ENCODE peak calls at places on chromosomes 3 and 15, in four cellular contexts. F is A549, J is GM12878, S is K562. Z is an unnamed sample.

GRCh38 chr3:119643528-119643927 is 16.9 kb downstream of the POPDC2 start:
- DNase-seq in J (no peak), F (peak; percentile 40), S (no peak), Z (no peak)

GRCh38 chr3:71857926-71858325 is 73.0 kb upstream of the PROK2 start:
- DNase-seq in F (no peak), S (no peak), J (no peak), Z (no peak)

GRCh38 chr15:39623550-39623931 is 42.7 kb downstream of the THBS1 start:
- DNase-seq in J (peak; percentile 83), F (no peak), S (no peak), Z (no peak)

GRCh38 chr3:133733226-133733625 is 13.0 kb upstream of the TF start:
- DNase-seq in S (no peak), J (no peak), F (no peak), Z (peak; percentile 86)

GRCh38 chr15:68821898-68822380 is 1.2 kb upstream of the ANP32A start:
- DNase-seq in S (no peak), F (peak; percentile 31), J (no peak), Z (peak; percentile 69)

GRCh38 chr3:14473411-14473891 is 66.7 kb downstream of the GRIP2 start:
- DNase-seq in S (no peak), J (no peak), F (no peak), Z (no peak)

GRCh38 chr3:176906046-176906905 is 291.0 kb downstream of the TBL1XR1 start:
- DNase-seq in S (no peak), J (no peak), F (peak; percentile 10), Z (peak; percentile 23)

GRCh38 chr15:31488437-31489204 is 162.0 kb downstream of the KLF13 start:
- DNase-seq in J (peak; percentile 78), S (peak; percentile 81), F (peak; percentile 91), Z (peak; percentile 64)

GRCh38 chr3:12198301-12198700 is 39.6 kb upstream of the TIMP4 start:
- DNase-seq in J (no peak), S (no peak), F (peak; percentile 30), Z (no peak)

DNA sequence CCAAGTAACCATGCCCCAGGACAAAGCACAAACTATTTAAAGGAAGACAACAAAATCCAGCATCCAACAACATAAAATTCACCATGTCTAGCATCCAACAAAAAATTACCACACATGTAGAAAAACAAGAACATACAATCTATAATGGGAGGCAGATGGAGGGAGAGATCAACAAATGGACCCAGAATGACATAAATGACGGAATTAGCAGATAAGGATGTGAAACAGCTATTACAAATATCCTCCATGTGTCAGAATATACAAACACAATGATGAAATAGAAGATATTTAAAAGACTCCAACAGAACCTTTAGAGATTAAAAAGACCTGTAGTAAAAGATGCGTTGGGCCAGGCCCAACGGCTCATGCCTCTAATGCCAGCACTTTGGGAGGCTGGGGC is 10.8 kb downstream of the LYSMD4 start:
- DNase-seq in S (no peak), F (no peak), J (no peak), Z (no peak)
- TF ChIP-seq BHLHE40 in S (no peak), F (no peak), J (no peak), Z (no peak)

GRCh38 chr3:22923686-22924085 is 279.4 kb upstream of the UBE2E2 start:
- DNase-seq in S (no peak), F (no peak), J (no peak), Z (no peak)

GRCh38 chr3:22916933-22917332 is 286.2 kb upstream of the UBE2E2 start:
- DNase-seq in F (no peak), J (no peak), S (no peak), Z (no peak)

GRCh38 chr3:22922317-22922716 is 280.8 kb upstream of the UBE2E2 start:
- DNase-seq in F (peak; percentile 18), S (no peak), J (no peak), Z (no peak)
- TF ChIP-seq JUNB in F (no peak), S (no peak), J (no peak), Z (no peak)

GRCh38 chr3:150077107-150077506 is 106.4 kb upstream of the PFN2 start:
- DNase-seq in J (no peak), S (no peak), F (no peak), Z (no peak)
- TF ChIP-seq BHLHE40 in J (no peak), S (no peak), F (no peak), Z (no peak)

GRCh38 chr15:81894069-81894468 is 151.7 kb downstream of the MEX3B start:
- DNase-seq in J (no peak), F (no peak), S (no peak), Z (no peak)
- TF ChIP-seq JUNB in J (no peak), F (no peak), S (no peak), Z (no peak)

GRCh38 chr3:154022603-154023002 is 98.6 kb upstream of the ARHGEF26 start:
- DNase-seq in F (peak; percentile 10), S (no peak), J (no peak), Z (peak; percentile 82)
- TF ChIP-seq BHLHE40 in F (no peak), S (no peak), J (no peak), Z (no peak)

GRCh38 chr15:50355612-50355905 is 561 bp upstream of the GABPB1 start:
- DNase-seq in S (no peak), F (no peak), J (no peak), Z (no peak)

GRCh38 chr15:50353999-50354837 is 780 bp downstream of the GABPB1 start:
- DNase-seq in J (peak; percentile 50), F (peak; percentile 84), S (peak; percentile 70), Z (peak; percentile 85)

GRCh38 chr15:50354838-50355611 is at the start of gene GABPB1:
- DNase-seq in S (peak; percentile 94), J (peak; percentile 60), F (peak; percentile 98), Z (peak; percentile 87)

GRCh38 chr15:50355980-50356379 is 982 bp upstream of the GABPB1 start:
- DNase-seq in J (no peak), F (no peak), S (no peak), Z (no peak)

GRCh38 chr15:50353251-50353998 is 1.6 kb downstream of the GABPB1 start:
- DNase-seq in S (no peak), F (peak; percentile 17), J (no peak), Z (no peak)
- TF ChIP-seq JUNB in S (no peak), F (no peak), J (peak; percentile 15), Z (no peak)

DNA sequence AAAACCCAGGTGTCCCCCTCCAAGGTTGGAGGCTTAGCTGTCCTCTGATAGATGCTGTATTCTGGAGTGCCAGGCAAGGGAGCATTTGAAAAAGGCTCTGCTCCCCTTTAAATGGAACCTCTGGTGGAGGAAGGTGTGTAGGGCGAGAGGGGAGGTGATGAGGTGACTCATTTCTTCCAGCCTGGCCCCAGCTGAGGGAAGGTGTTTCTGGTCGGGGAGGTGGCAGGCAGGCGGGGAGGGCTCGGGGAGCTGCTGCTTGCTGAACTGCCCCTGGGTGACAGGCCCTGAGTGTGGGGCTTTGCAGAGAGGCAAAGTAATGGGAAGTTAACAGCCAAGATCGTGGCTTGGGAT is 18.8 kb downstream of the PSTPIP1 start:
- DNase-seq in S (no peak), J (no peak), F (no peak), Z (no peak)
- TF ChIP-seq BHLHE40 in S (no peak), J (no peak), F (no peak), Z (no peak)

GRCh38 chr15:99732268-99732641 is 982 bp downstream of the LYSMD4 start:
- DNase-seq in F (no peak), J (no peak), S (no peak), Z (no peak)

GRCh38 chr15:99733268-99734039 is at the start of gene LYSMD4:
- DNase-seq in J (peak; percentile 58), F (peak; percentile 94), S (peak; percentile 89), Z (peak; percentile 89)

GRCh38 chr15:99729920-99730319 is 3.3 kb downstream of the LYSMD4 start:
- DNase-seq in J (no peak), F (peak; percentile 34), S (no peak), Z (no peak)

GRCh38 chr15:99732711-99733267 is 448 bp downstream of the LYSMD4 start:
- DNase-seq in S (peak; percentile 60), J (no peak), F (no peak), Z (no peak)

DNA sequence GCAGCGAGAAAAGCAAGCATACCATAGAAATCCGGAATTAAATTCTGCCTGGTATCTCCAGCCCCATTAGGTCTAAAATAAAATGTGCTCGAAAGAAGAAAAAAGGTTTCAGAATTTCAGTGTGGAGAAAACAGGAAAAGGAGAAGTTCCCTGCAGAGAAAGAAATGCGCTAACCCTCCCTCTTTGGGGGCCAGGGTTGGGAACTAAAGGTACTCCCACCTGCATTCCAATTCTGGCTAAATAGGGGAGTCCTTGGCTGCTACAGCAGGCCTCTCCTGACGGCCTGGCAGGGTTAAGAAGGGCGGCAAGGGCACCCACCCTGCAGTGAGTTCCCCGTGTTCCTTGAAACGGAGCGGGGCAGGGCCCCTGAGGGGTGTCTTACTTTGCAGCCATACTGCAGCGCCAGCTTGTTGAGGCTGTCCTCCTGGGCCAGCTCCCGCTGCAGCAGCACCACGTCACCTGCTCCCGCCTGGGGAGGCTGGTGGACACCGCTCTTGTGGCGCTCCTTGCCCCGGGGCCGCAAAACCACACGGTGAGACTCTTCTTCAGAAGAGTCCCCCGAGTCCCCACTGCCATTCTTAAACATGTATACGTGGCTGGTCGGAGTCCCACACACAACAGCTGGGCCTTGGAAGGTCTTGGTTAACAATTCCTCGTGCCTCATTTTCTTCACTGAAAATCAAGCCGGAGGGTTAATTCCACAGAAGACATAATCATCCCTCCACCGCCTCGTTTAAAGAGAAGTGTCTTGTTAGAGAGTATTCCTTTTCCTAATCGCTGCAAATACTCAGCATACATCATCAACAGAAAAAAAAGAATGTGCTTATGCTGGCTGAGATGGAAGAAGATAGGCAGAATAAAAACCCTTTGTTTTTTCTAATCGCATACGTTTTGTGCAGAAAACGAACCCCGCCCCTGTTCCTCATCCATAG is 1.6 kb downstream of the LYSMD4 start:
- DNase-seq in S (no peak), F (no peak), J (no peak), Z (no peak)
- TF ChIP-seq JUNB in S (no peak), F (no peak), J (no peak), Z (no peak)

DNA sequence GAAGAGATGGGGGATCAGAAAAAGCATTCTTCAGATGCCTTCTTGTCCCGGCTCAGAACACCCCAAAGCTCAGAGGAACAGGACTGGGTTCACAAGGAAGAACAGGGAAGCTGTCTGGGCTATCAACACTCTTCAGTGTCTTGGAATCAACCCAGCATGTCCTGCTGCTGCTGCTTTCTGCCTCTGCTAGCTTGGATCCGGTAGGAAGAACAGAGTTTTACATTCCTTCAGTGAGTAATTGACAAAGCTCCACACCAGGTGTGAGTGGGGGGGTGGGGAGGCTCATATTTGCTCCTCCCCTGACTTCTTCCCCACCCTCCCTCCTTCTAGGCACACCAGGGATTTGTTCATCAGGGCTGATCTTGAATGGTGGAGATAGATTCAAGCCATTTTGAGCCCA is 13.1 kb upstream of the ETV5 start:
- DNase-seq in J (no peak), F (no peak), S (no peak), Z (no peak)
- TF ChIP-seq BHLHE40 in J (no peak), F (no peak), S (no peak), Z (no peak)

GRCh38 chr3:13308406-13308805 is 111.7 kb downstream of the NUP210 start:
- DNase-seq in F (peak; percentile 71), J (no peak), S (peak; percentile 66), Z (peak; percentile 47)
- TF ChIP-seq JUNB in F (no peak), J (no peak), S (no peak), Z (no peak)

Z was measured in HepG2.